ENCODE peak calls at places on chromosome 10, in four cellular contexts. E is dorsolateral prefrontal cortex, J is breast epithelium, S is stomach. F is an unnamed sample.

GRCh38 chr10:78169214-78169613 is 135.6 kb downstream of the RPS24 start:
- DNase-seq in J (no peak), S (no peak), E (no peak), F (no peak)

GRCh38 chr10:64537112-64537511 is 1015.9 kb downstream of the REEP3 start:
- DNase-seq in J (no peak), E (no peak), S (no peak), F (no peak)

GRCh38 chr10:35447693-35448407 is 111.5 kb downstream of the CCNY start:
- DNase-seq in S (peak), E (no peak), J (no peak), F (no peak)

GRCh38 chr10:75001715-75002350 is 109.6 kb upstream of the SAMD8 start:
- DNase-seq in E (no peak), J (no peak), S (no peak), F (no peak)

GRCh38 chr10:12489357-12489756 is 140.0 kb downstream of the CAMK1D start:
- DNase-seq in S (no peak), E (no peak), J (no peak), F (no peak)

GRCh38 chr10:44327461-44327860 is 57.4 kb downstream of the CXCL12 start:
- DNase-seq in J (no peak), S (no peak), E (no peak), F (no peak)

GRCh38 chr10:86974484-86974883 is 6.2 kb downstream of the ADIRF start:
- DNase-seq in S (no peak), J (no peak), E (no peak), F (no peak)

GRCh38 chr10:29370092-29370611 is 81.3 kb downstream of the LYZL1 start:
- DNase-seq in S (no peak), J (no peak), E (no peak), F (no peak)

GRCh38 chr10:86258488-86258887 is 108.1 kb downstream of the GRID1 start:
- DNase-seq in J (no peak), E (peak), S (no peak), F (peak)

GRCh38 chr10:43226851-43227845 is 39.7 kb downstream of the RASGEF1A start:
- DNase-seq in E (no peak), J (peak), S (no peak), F (no peak)

GRCh38 chr10:86711957-86712708 is 43.8 kb downstream of the LDB3 start:
- DNase-seq in E (no peak), S (no peak), J (peak), F (no peak)

GRCh38 chr10:19968745-19969144 is 152.5 kb downstream of the PLXDC2 start:
- DNase-seq in J (no peak), S (no peak), E (no peak), F (no peak)

GRCh38 chr10:686155-686931 is 3.1 kb downstream of the DIP2C start:
- DNase-seq in E (no peak), S (no peak), J (no peak), F (no peak)

GRCh38 chr10:22464966-22465627 is 119.8 kb downstream of the SPAG6 start:
- DNase-seq in J (no peak), S (no peak), E (no peak), F (no peak)

GRCh38 chr10:22463255-22463654 is 118.0 kb downstream of the SPAG6 start:
- DNase-seq in S (no peak), J (no peak), E (no peak), F (no peak)

GRCh38 chr10:22468570-22469320 is 123.4 kb downstream of the SPAG6 start:
- DNase-seq in E (no peak), J (no peak), S (no peak), F (no peak)

GRCh38 chr10:22461891-22462290 is 116.6 kb downstream of the SPAG6 start:
- DNase-seq in J (no peak), S (no peak), E (no peak), F (no peak)

DNA sequence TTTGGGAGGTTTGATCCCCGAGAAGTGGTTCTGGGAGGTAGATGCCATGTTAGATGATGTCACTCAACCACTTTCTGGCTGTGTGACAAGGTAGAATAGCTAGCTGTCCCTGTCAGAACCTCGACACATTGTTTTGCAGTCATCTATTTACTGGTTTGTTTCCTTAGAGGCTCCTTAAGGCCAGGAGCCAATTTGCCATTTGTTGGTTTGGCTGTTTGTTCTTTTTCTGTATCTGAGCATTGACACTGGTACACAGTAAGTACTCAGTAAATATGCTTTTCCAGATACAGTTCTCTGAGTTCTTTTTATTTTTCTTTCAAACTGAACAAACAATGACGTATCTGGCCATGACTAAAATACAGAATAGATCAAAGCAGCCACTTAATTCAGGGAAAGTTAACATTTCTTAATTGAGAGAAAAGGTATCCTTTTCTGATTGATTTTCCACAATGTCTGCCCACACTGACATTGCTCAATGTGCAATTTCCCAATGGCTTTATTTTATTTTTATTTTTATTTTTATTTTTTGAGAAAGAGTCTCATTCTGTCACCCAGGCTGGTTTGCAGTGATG is 121.6 kb downstream of the SPAG6 start:
- DNase-seq in E (no peak), S (no peak), J (no peak), F (no peak)
- H3K27ac ChIP-seq in E (no peak), S (peak), J (no peak), F (no peak)

GRCh38 chr10:114537791-114538543 is 120.1 kb downstream of the ABLIM1 start:
- DNase-seq in S (no peak), E (no peak), J (no peak), F (no peak)
- H3K27ac ChIP-seq in S (peak), E (no peak), J (peak), F (no peak)

GRCh38 chr10:61847640-61848039 is 53.9 kb upstream of the ARID5B start:
- DNase-seq in J (no peak), S (no peak), E (no peak), F (no peak)
- H3K27ac ChIP-seq in J (no peak), S (no peak), E (no peak), F (no peak)

GRCh38 chr10:114402233-114402632 is 2.1 kb downstream of the AFAP1L2 start:
- DNase-seq in E (no peak), S (no peak), J (no peak), F (no peak)

GRCh38 chr10:114404171-114405010 is at the start of gene AFAP1L2:
- DNase-seq in E (no peak), S (peak), J (no peak), F (no peak)

GRCh38 chr10:114402871-114403544 is 1.3 kb downstream of the AFAP1L2 start:
- DNase-seq in J (no peak), S (no peak), E (no peak), F (no peak)

GRCh38 chr10:114405011-114405350 is 679 bp upstream of the AFAP1L2 start:
- DNase-seq in J (no peak), S (peak), E (no peak), F (no peak)

DNA sequence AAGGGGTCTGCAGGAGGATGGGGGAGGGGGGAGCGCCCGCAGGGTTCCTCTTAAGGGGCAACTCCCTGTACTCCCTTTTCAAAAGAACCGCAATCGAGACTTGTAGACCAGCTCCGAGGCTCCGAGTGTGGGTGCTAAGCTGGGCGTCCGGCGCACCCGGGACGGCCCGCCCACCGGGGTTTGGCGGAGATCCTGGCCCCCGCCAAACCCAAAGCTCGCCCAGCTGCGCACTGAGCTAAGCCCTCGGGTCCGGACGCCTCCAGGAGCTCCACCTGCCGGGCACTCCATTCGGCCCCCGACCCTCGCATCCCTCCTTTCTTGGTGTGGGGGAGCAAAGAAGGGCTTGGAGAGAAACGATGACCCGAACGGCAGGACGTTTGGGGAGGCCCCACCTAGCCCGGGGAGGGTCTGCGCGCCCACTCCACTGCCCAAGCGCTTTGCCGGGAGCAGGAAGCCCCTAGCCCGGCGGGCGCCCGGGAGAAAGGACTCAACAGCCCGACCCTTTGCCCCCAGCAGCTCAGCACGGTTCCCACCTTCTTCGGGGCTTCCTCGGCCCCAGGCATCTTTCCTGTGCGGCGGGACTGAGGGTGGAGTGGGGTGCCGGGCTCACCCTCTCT is 649 bp downstream of the AFAP1L2 start:
- DNase-seq in E (no peak), J (no peak), S (no peak), F (no peak)
- H3K27ac ChIP-seq in E (peak), J (peak), S (peak), F (peak)

DNA sequence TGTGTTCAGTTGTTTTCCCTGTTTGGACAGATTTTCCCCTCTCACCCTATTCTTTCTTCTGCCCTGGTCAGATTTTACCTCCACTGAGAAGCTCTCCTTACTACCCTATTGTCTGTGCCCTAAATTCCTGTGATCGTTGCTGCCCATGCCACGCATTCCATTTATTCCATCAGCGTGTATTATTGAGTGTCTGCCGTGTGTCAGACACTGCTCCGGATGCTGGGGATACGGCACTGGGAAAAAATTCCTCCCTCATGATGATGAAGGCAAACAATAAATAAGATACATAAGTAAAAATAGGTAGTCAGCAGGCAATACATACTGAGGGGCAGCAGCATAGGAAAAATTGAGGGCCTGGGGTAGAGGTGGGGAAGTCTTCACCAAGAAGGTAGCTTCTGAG is 86.8 kb downstream of the FANK1 start:
- DNase-seq in J (no peak), S (no peak), E (no peak), F (no peak)
- H3K27ac ChIP-seq in J (no peak), S (no peak), E (no peak), F (no peak)

F was measured in substantia nigra.